ENCODE peak calls at places on chromosomes 12 and 14, in eight cellular contexts. Y is thyroid gland; R is CD4-positive, alpha-beta memory T cell; C is adipocyte; I is lung; O is body of pancreas; N is RWPE2; V is NT2/D1. T is an unnamed sample.
A peak's percentile ranks its signal among the peaks of the same experiment; 100 is the strongest.

GRCh38 chr12:68611094-68611818 is 557 bp downstream of the RAP1B start:
- DNase-seq in V (no peak), N (no peak), I (peak; percentile 65), Y (peak; percentile 60), C (peak; percentile 77), R (peak; percentile 53), O (peak; percentile 66), T (peak; percentile 58)

GRCh38 chr14:72616811-72617210 is 277.1 kb downstream of the DPF3 start:
- DNase-seq in C (no peak), O (no peak), V (no peak), R (no peak), I (no peak), Y (no peak), N (no peak), T (no peak)

GRCh38 chr12:47097276-47097896 is 17.6 kb upstream of the AMIGO2 start:
- DNase-seq in V (no peak), C (peak; percentile 49), I (no peak), O (no peak), Y (no peak), R (no peak), N (no peak), T (no peak)

GRCh38 chr12:18204053-18204452 is 57.3 kb upstream of the PIK3C2G start:
- DNase-seq in V (no peak), Y (no peak), I (no peak), O (no peak), R (no peak), C (no peak), N (no peak), T (no peak)

GRCh38 chr12:112294793-112295192 is 87.4 kb downstream of the HECTD4 start:
- DNase-seq in N (no peak), R (no peak), Y (no peak), O (peak; percentile 37), V (no peak), C (no peak), I (no peak), T (no peak)

GRCh38 chr12:53652366-53652765 is 23.5 kb downstream of the ATP5MC2 start:
- DNase-seq in Y (no peak), I (no peak), C (peak; percentile 42), O (no peak), N (no peak), R (no peak), V (no peak), T (no peak)

GRCh38 chr14:36316131-36316530 is 4.3 kb downstream of the MBIP start:
- DNase-seq in N (no peak), C (no peak), O (no peak), V (no peak), R (no peak), Y (no peak), I (no peak), T (no peak)

GRCh38 chr14:100891051-100891450 is 12.5 kb downstream of the RTL1 start:
- DNase-seq in O (no peak), N (no peak), V (no peak), Y (no peak), C (no peak), I (no peak), R (no peak), T (no peak)

GRCh38 chr12:20376984-20377383 is 8.6 kb downstream of the PDE3A start:
- DNase-seq in I (no peak), V (no peak), R (no peak), C (peak; percentile 55), Y (no peak), O (no peak), N (no peak), T (no peak)

GRCh38 chr14:103542545-103543088 is 13.6 kb downstream of the TRMT61A start:
- DNase-seq in O (peak; percentile 51), Y (peak; percentile 80), V (peak; percentile 81), I (no peak), C (peak; percentile 25), N (no peak), R (no peak), T (no peak)

GRCh38 chr14:101625336-101626097 is 64.2 kb downstream of the DIO3 start:
- DNase-seq in N (no peak), I (no peak), V (no peak), C (no peak), O (no peak), Y (no peak), R (no peak), T (no peak)

GRCh38 chr12:6045438-6045837 is 79.0 kb downstream of the VWF start:
- DNase-seq in C (no peak), I (no peak), Y (no peak), R (no peak), O (no peak), V (no peak), N (no peak), T (no peak)

GRCh38 chr12:42213954-42214426 is 24.1 kb downstream of the YAF2 start:
- DNase-seq in R (no peak), Y (peak; percentile 83), N (no peak), C (peak; percentile 31), V (no peak), I (peak; percentile 70), O (peak; percentile 84), T (peak; percentile 13)

GRCh38 chr12:116525418-116526001 is 33.7 kb upstream of the MAP1LC3B2 start:
- DNase-seq in R (no peak), V (no peak), O (peak; percentile 88), C (peak; percentile 92), I (peak; percentile 56), Y (peak; percentile 48), N (peak; percentile 84), T (peak; percentile 84)

GRCh38 chr12:119949145-119949544 is 39.9 kb upstream of the BICDL1 start:
- DNase-seq in O (peak; percentile 62), I (no peak), C (no peak), V (no peak), N (no peak), R (no peak), Y (peak; percentile 60), T (no peak)

GRCh38 chr14:95098984-95099599 is 58.2 kb downstream of the DICER1 start:
- DNase-seq in N (no peak), Y (peak; percentile 72), I (peak; percentile 47), R (peak; percentile 19), C (peak; percentile 73), V (peak; percentile 46), O (peak; percentile 68), T (peak; percentile 70)

GRCh38 chr12:104457746-104458644 is 1.2 kb downstream of the CHST11 start:
- DNase-seq in N (no peak), V (no peak), R (peak; percentile 56), Y (peak; percentile 33), O (peak; percentile 51), C (peak; percentile 57), I (no peak), T (no peak)

DNA sequence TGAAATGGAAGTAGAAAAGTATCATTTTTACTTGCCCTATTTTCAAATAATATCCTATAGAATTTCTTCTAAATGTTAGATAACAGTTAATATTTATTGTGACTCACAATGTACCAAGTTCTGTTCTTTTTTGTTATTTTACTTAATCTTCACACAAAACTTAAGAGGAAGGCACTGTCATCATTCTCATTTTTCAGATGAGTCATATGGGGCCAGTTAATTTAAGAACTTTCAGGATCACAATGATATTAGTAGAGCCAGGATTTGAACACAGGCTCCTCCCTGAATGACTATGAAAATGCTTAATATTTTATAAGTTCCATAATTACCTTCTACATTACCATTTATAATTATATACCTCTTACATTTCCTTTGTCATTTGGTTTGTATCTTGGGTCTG is 10.4 kb upstream of the TMEM260 start:
- DNase-seq in V (no peak), I (no peak), R (no peak), Y (no peak), O (no peak), C (no peak), N (no peak), T (no peak)
- H3K9me3 ChIP-seq in V (no peaks in the 10 kb centered on the region), I (peaks cover 2% of the 10 kb centered on the region), R (no peaks in the 10 kb centered on the region), Y (no peaks in the 10 kb centered on the region), O (no peaks in the 10 kb centered on the region), C (no peaks in the 10 kb centered on the region), N (no peaks in the 10 kb centered on the region), T (no peaks in the 10 kb centered on the region)

GRCh38 chr12:56684745-56685369 is 3.2 kb downstream of the PTGES3 start:
- DNase-seq in V (no peak), I (no peak), C (no peak), N (no peak), Y (no peak), R (no peak), O (no peak), T (no peak)
- H3K4me3 ChIP-seq in V (peak overlapping the region; percentile 33), I (no peak overlapping the region), C (peak overlapping the region; percentile 98), N (peak overlapping the region; percentile 65), Y (no peak overlapping the region), R (peak overlapping the region; percentile 76), O (peak overlapping the region; percentile 1), T (peak overlapping the region; percentile 11)

GRCh38 chr12:131755305-131756113 is 44.6 kb downstream of the SFSWAP start:
- DNase-seq in N (no peak), R (no peak), C (peak; percentile 14), Y (no peak), O (no peak), I (no peak), V (peak; percentile 55), T (no peak)

GRCh38 chr12:131753757-131754156 is 42.9 kb downstream of the SFSWAP start:
- DNase-seq in I (no peak), Y (no peak), V (no peak), N (no peak), R (no peak), C (no peak), O (no peak), T (no peak)

GRCh38 chr12:131752457-131752856 is 41.6 kb downstream of the SFSWAP start:
- DNase-seq in O (no peak), V (peak; percentile 25), R (no peak), Y (no peak), N (no peak), C (no peak), I (no peak), T (no peak)

GRCh38 chr12:131753041-131753440 is 42.2 kb downstream of the SFSWAP start:
- DNase-seq in O (no peak), N (no peak), C (no peak), I (no peak), V (no peak), Y (no peak), R (no peak), T (no peak)

DNA sequence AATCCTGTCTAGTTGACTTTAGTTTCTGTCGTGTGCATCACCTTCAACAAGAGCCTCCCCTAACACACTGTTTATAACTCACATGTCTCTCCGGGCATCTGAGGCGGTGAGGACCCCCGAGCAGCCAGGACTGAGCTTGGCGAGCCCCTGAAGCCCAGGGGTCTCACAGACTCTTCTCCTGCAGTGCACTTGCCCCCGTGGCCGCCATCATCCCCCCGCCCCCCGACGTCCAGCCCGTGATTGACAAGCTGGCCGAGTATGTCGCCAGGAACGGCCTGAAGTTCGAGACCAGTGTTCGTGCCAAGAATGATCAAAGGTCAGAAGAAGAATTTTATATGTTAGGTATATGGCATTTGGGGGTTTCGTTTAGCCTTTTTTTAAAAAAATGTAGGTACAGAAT is 43.3 kb downstream of the SFSWAP start:
- DNase-seq in N (no peak), C (no peak), O (no peak), I (no peak), Y (no peak), R (no peak), V (no peak), T (no peak)
- H3K9me3 ChIP-seq in N (no peaks in the 10 kb centered on the region), C (no peaks in the 10 kb centered on the region), O (no peaks in the 10 kb centered on the region), I (peaks cover 2% of the 10 kb centered on the region), Y (no peaks in the 10 kb centered on the region), R (no peaks in the 10 kb centered on the region), V (peaks cover 10% of the 10 kb centered on the region), T (no peaks in the 10 kb centered on the region)

DNA sequence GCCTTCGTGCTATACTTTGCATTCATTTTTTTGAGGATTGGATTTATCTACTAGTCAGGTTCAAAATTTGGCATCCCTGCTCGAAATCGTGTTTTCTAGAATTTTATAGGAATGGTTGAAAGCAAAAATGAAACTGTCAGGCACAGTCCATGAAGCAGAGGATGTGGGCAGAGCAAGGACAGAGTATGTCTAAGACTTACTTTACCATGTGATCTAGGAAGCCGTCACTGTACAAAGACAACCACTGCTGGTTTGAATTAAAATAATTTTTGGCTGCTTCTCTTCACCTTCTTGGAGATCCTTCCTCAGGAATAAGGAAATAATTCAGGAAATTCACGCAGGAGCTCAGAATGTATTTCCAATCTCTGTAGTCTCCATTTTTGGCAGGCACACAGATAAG is 31.6 kb upstream of the SGPP1 start:
- DNase-seq in V (no peak), I (no peak), O (no peak), R (peak; percentile 29), N (no peak), Y (no peak), C (peak; percentile 32), T (no peak)
- H3K4me3 ChIP-seq in V (no peak overlapping the region), I (no peak overlapping the region), O (no peak overlapping the region), R (peak overlapping the region; percentile 15), N (no peak overlapping the region), Y (no peak overlapping the region), C (peak overlapping the region; percentile 51), T (no peak overlapping the region)